ENCODE peak calls at places on chromosome 12, in seven cellular contexts. One of them, this sample, is unnamed.

GRCh38 chr12:2688381-2688881 is 106.3 kb upstream of the FKBP4 start:
- DNase-seq in GM13976: no peak
- DNase-seq in GM13977: no peak
- DNase-seq in AG09309: no peak
- DNase-seq in tibial nerve: no peak
- DNase-seq in upper lobe of left lung: peak
- DNase-seq in lower leg skin: peak
- DNase-seq in this sample: no peak

GRCh38 chr12:3137814-3138445 is 60.8 kb downstream of the TSPAN9 start:
- DNase-seq in tibial nerve: no peak
- DNase-seq in GM13976: no peak
- DNase-seq in upper lobe of left lung: no peak
- DNase-seq in lower leg skin: no peak
- DNase-seq in GM13977: no peak
- DNase-seq in AG09309: no peak
- DNase-seq in this sample: no peak

GRCh38 chr12:6960291-6961277 is 9.4 kb downstream of the PTPN6 start:
- DNase-seq in lower leg skin: no peak
- DNase-seq in upper lobe of left lung: no peak
- DNase-seq in GM13977: peak
- DNase-seq in GM13976: peak
- DNase-seq in tibial nerve: no peak
- DNase-seq in AG09309: no peak
- DNase-seq in this sample: no peak

GRCh38 chr12:20601668-20602280 is 93.4 kb upstream of the SLCO1C1 start:
- DNase-seq in lower leg skin: no peak
- DNase-seq in upper lobe of left lung: no peak
- DNase-seq in AG09309: no peak
- DNase-seq in tibial nerve: no peak
- DNase-seq in GM13976: no peak
- DNase-seq in GM13977: peak
- DNase-seq in this sample: no peak

GRCh38 chr12:26691234-26691970 is 141.6 kb downstream of the ITPR2 start:
- DNase-seq in upper lobe of left lung: peak
- DNase-seq in lower leg skin: no peak
- DNase-seq in AG09309: peak
- DNase-seq in GM13977: no peak
- DNase-seq in tibial nerve: no peak
- DNase-seq in GM13976: no peak
- DNase-seq in this sample: no peak

GRCh38 chr12:26564391-26564790 is 268.6 kb downstream of the ITPR2 start:
- DNase-seq in upper lobe of left lung: no peak
- DNase-seq in AG09309: no peak
- DNase-seq in GM13977: no peak
- DNase-seq in GM13976: no peak
- DNase-seq in tibial nerve: no peak
- DNase-seq in lower leg skin: no peak
- DNase-seq in this sample: no peak

GRCh38 chr12:14211829-14212455 is 153.5 kb upstream of the ATF7IP start:
- DNase-seq in AG09309: no peak
- DNase-seq in GM13976: no peak
- DNase-seq in upper lobe of left lung: no peak
- DNase-seq in lower leg skin: no peak
- DNase-seq in tibial nerve: no peak
- DNase-seq in GM13977: no peak
- DNase-seq in this sample: no peak

GRCh38 chr12:5376591-5377207 is 55.2 kb upstream of the NTF3 start:
- DNase-seq in AG09309: no peak
- DNase-seq in GM13977: no peak
- DNase-seq in lower leg skin: no peak
- DNase-seq in tibial nerve: no peak
- DNase-seq in upper lobe of left lung: no peak
- DNase-seq in GM13976: no peak
- DNase-seq in this sample: no peak

GRCh38 chr12:49225551-49226166 is 36.8 kb upstream of the TUBA1A start:
- DNase-seq in lower leg skin: no peak
- DNase-seq in tibial nerve: no peak
- DNase-seq in GM13976: no peak
- DNase-seq in upper lobe of left lung: peak
- DNase-seq in GM13977: no peak
- DNase-seq in AG09309: no peak
- DNase-seq in this sample: no peak

GRCh38 chr12:11633968-11634367 is 15.5 kb upstream of the ETV6 start:
- DNase-seq in GM13977: no peak
- DNase-seq in GM13976: no peak
- DNase-seq in tibial nerve: no peak
- DNase-seq in lower leg skin: no peak
- DNase-seq in upper lobe of left lung: no peak
- DNase-seq in AG09309: no peak
- DNase-seq in this sample: no peak

GRCh38 chr12:1977588-1977987 is 26.7 kb downstream of the DCP1B start:
- DNase-seq in GM13977: no peak
- DNase-seq in lower leg skin: no peak
- DNase-seq in tibial nerve: no peak
- DNase-seq in AG09309: no peak
- DNase-seq in GM13976: no peak
- DNase-seq in upper lobe of left lung: no peak
- DNase-seq in this sample: no peak

GRCh38 chr12:124392991-124393790 is 98.3 kb downstream of the RFLNA start:
- DNase-seq in tibial nerve: peak
- DNase-seq in upper lobe of left lung: peak
- DNase-seq in GM13976: no peak
- DNase-seq in GM13977: no peak
- DNase-seq in lower leg skin: no peak
- DNase-seq in AG09309: no peak
- DNase-seq in this sample: no peak

GRCh38 chr12:54437243-54437642 is 18.2 kb upstream of the ITGA5 start:
- DNase-seq in tibial nerve: no peak
- DNase-seq in AG09309: no peak
- DNase-seq in upper lobe of left lung: no peak
- DNase-seq in GM13977: no peak
- DNase-seq in lower leg skin: no peak
- DNase-seq in GM13976: no peak
- DNase-seq in this sample: no peak

GRCh38 chr12:76266797-76267196 is 81.4 kb downstream of the BBS10 start:
- DNase-seq in GM13976: no peak
- DNase-seq in AG09309: peak
- DNase-seq in upper lobe of left lung: no peak
- DNase-seq in tibial nerve: peak
- DNase-seq in GM13977: no peak
- DNase-seq in lower leg skin: peak
- DNase-seq in this sample: no peak

GRCh38 chr12:10088955-10089354 is 9.8 kb downstream of the CLEC1A start:
- DNase-seq in GM13976: no peak
- DNase-seq in lower leg skin: no peak
- DNase-seq in AG09309: no peak
- DNase-seq in tibial nerve: no peak
- DNase-seq in GM13977: no peak
- DNase-seq in upper lobe of left lung: no peak
- DNase-seq in this sample: no peak

GRCh38 chr12:19431407-19432308 is 7.6 kb upstream of the AEBP2 start:
- DNase-seq in AG09309: peak
- DNase-seq in GM13976: peak
- DNase-seq in tibial nerve: no peak
- DNase-seq in GM13977: peak
- DNase-seq in upper lobe of left lung: no peak
- DNase-seq in lower leg skin: peak
- DNase-seq in this sample: no peak

GRCh38 chr12:92055877-92056276 is 89.8 kb downstream of the BTG1 start:
- DNase-seq in AG09309: no peak
- DNase-seq in upper lobe of left lung: no peak
- DNase-seq in GM13976: no peak
- DNase-seq in lower leg skin: no peak
- DNase-seq in GM13977: no peak
- DNase-seq in tibial nerve: no peak
- DNase-seq in this sample: no peak

GRCh38 chr12:6201199-6201608 is 1.0 kb downstream of the CD9 start:
- DNase-seq in upper lobe of left lung: peak
- DNase-seq in GM13977: no peak
- DNase-seq in AG09309: no peak
- DNase-seq in GM13976: no peak
- DNase-seq in lower leg skin: no peak
- DNase-seq in tibial nerve: no peak
- DNase-seq in this sample: no peak

GRCh38 chr12:57539134-57539768 is 7.7 kb downstream of the DCTN2 start:
- DNase-seq in upper lobe of left lung: no peak
- DNase-seq in GM13976: no peak
- DNase-seq in AG09309: no peak
- DNase-seq in GM13977: no peak
- DNase-seq in tibial nerve: no peak
- DNase-seq in lower leg skin: no peak
- DNase-seq in this sample: no peak

GRCh38 chr12:23002381-23002780 is 377.4 kb downstream of the ETNK1 start:
- DNase-seq in GM13976: no peak
- DNase-seq in GM13977: no peak
- DNase-seq in lower leg skin: no peak
- DNase-seq in upper lobe of left lung: peak
- DNase-seq in AG09309: no peak
- DNase-seq in tibial nerve: no peak
- DNase-seq in this sample: no peak

DNA sequence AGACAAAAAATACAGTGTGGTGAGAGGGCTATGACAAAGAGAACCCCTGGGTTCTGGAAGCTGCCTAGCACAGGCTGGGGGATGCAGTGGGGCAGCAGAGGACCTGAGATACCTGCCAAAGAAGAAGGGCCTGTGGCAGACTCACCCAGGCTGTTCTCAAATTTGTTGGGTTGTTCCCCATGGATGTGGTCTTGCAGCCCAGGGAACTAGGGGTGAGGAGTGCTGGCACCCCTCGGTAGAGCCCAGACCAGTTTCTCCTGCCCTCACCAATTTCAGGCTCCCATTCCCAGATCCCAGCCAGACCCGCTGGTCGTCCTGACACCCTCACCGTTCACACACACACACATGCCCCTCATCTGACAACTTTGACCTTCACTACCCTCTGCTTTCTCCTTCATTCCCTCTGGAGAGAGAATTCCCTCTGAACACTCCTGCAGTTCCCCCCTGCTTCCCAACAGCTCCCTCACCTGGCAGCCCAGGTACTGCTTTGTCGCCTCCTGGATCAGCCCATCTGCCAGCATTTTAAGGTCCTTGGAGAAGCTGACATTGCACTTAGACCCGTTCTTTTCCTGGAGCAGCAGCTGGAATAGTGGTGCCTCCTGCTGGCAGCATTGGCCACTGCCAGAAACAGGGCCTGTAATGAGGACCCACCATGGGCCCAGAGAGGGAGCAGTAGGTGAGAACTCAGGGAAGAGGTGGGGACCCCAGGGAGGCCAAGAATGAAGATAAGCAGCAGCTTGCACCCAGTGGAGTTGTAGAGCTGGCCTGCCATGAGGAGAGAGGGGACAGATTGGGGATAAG is 5.9 kb upstream of the GDF11 start:
- DNase-seq in tibial nerve: no peak
- DNase-seq in GM13976: peak
- DNase-seq in lower leg skin: no peak
- DNase-seq in AG09309: no peak
- DNase-seq in upper lobe of left lung: no peak
- DNase-seq in GM13977: peak
- DNase-seq in this sample: peak
- TF ChIP-seq CTCF in tibial nerve: peak
- TF ChIP-seq CTCF in GM13976: peak
- TF ChIP-seq CTCF in lower leg skin: no peak
- TF ChIP-seq CTCF in AG09309: peak
- TF ChIP-seq CTCF in upper lobe of left lung: peak
- TF ChIP-seq CTCF in GM13977: peak
- TF ChIP-seq CTCF in this sample: peak

GRCh38 chr12:52659395-52659794 is 7.4 kb upstream of the KRT2 start:
- DNase-seq in GM13976: no peak
- DNase-seq in tibial nerve: no peak
- DNase-seq in upper lobe of left lung: no peak
- DNase-seq in lower leg skin: no peak
- DNase-seq in GM13977: no peak
- DNase-seq in AG09309: no peak
- DNase-seq in this sample: no peak
- TF ChIP-seq CTCF in GM13976: no peak
- TF ChIP-seq CTCF in tibial nerve: no peak
- TF ChIP-seq CTCF in upper lobe of left lung: no peak
- TF ChIP-seq CTCF in lower leg skin: no peak
- TF ChIP-seq CTCF in GM13977: no peak
- TF ChIP-seq CTCF in AG09309: no peak
- TF ChIP-seq CTCF in this sample: no peak

GRCh38 chr12:28586481-28586880 is 396.2 kb downstream of the CCDC91 start:
- DNase-seq in lower leg skin: no peak
- DNase-seq in tibial nerve: no peak
- DNase-seq in AG09309: no peak
- DNase-seq in GM13977: no peak
- DNase-seq in GM13976: no peak
- DNase-seq in upper lobe of left lung: no peak
- DNase-seq in this sample: no peak

GRCh38 chr12:28585146-28585545 is 394.9 kb downstream of the CCDC91 start:
- DNase-seq in GM13977: no peak
- DNase-seq in lower leg skin: no peak
- DNase-seq in AG09309: no peak
- DNase-seq in GM13976: no peak
- DNase-seq in upper lobe of left lung: no peak
- DNase-seq in tibial nerve: no peak
- DNase-seq in this sample: no peak

GRCh38 chr12:28582687-28583376 is 392.6 kb downstream of the CCDC91 start:
- DNase-seq in lower leg skin: no peak
- DNase-seq in tibial nerve: no peak
- DNase-seq in GM13976: no peak
- DNase-seq in upper lobe of left lung: no peak
- DNase-seq in AG09309: no peak
- DNase-seq in GM13977: no peak
- DNase-seq in this sample: no peak

GRCh38 chr12:28578833-28579252 is 388.6 kb downstream of the CCDC91 start:
- DNase-seq in tibial nerve: no peak
- DNase-seq in AG09309: no peak
- DNase-seq in lower leg skin: no peak
- DNase-seq in upper lobe of left lung: no peak
- DNase-seq in GM13977: no peak
- DNase-seq in GM13976: no peak
- DNase-seq in this sample: no peak

DNA sequence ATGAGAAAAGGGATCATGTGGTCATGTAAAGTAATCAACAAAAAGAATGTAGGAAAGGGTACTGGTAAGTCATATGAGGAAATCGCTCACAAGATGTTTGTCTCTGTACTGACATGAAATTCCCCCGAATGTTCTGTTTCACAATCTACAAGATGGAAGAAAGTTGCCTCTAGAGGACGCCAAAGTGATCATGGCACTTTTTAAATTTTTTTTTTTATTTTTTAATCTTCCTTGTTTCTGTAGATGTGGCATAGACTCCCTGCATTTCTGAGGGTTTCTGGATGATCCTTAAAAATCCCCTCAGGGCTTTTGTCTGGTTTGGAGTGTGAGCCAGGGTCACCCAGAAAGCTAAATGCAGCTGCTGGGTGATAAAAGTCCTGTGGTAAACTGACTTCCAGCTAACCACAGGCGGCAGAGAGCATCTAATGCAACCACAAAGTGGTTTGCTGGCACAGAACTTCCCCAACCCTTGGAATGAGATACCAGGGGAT is 393.6 kb downstream of the CCDC91 start:
- DNase-seq in upper lobe of left lung: no peak
- DNase-seq in lower leg skin: no peak
- DNase-seq in GM13977: no peak
- DNase-seq in tibial nerve: no peak
- DNase-seq in AG09309: peak
- DNase-seq in GM13976: no peak
- DNase-seq in this sample: no peak
- TF ChIP-seq CTCF in upper lobe of left lung: no peak
- TF ChIP-seq CTCF in lower leg skin: no peak
- TF ChIP-seq CTCF in GM13977: no peak
- TF ChIP-seq CTCF in tibial nerve: no peak
- TF ChIP-seq CTCF in AG09309: peak
- TF ChIP-seq CTCF in GM13976: no peak
- TF ChIP-seq CTCF in this sample: no peak

GRCh38 chr12:4143909-4144308 is 129.7 kb upstream of the CCND2 start:
- DNase-seq in GM13977: no peak
- DNase-seq in lower leg skin: no peak
- DNase-seq in upper lobe of left lung: no peak
- DNase-seq in GM13976: no peak
- DNase-seq in tibial nerve: no peak
- DNase-seq in AG09309: no peak
- DNase-seq in this sample: no peak
- TF ChIP-seq CTCF in GM13977: peak
- TF ChIP-seq CTCF in lower leg skin: no peak
- TF ChIP-seq CTCF in upper lobe of left lung: no peak
- TF ChIP-seq CTCF in GM13976: no peak
- TF ChIP-seq CTCF in tibial nerve: no peak
- TF ChIP-seq CTCF in AG09309: no peak
- TF ChIP-seq CTCF in this sample: no peak

This sample was measured in natural killer cell.